ENCODE peak calls at places on chromosomes 2 and 18, in seven cellular contexts. H is breast epithelium, F is GM12864, K is pancreas, W is B cell, X is PC-3, B is body of pancreas. J is an unnamed sample.

GRCh38 chr2:105873281-105873680 is 128.6 kb downstream of the NCK2 start:
- DNase-seq in H (no peak), F (no peak), K (no peak), W (no peak), X (no peak), B (no peak), J (no peak)

GRCh38 chr2:100822587-100823248 is 2.8 kb downstream of the NPAS2 start:
- DNase-seq in H (no peak), F (no peak), K (no peak), W (no peak), X (peak), B (peak), J (no peak)

GRCh38 chr18:526681-527080 is 26.2 kb upstream of the COLEC12 start:
- DNase-seq in H (no peak), F (no peak), K (no peak), W (no peak), X (no peak), B (no peak), J (no peak)

GRCh38 chr18:51006061-51006818 is 23.8 kb upstream of the SMAD4 start:
- DNase-seq in H (no peak), F (no peak), K (no peak), W (no peak), X (peak), B (no peak), J (no peak)

GRCh38 chr18:24118750-24119577 is 19.9 kb upstream of the CABYR start:
- DNase-seq in H (peak), F (peak), K (peak), W (peak), X (peak), B (peak), J (peak)

GRCh38 chr18:35747894-35748472 is 166.4 kb downstream of the GALNT1 start:
- DNase-seq in H (no peak), F (no peak), K (no peak), W (no peak), X (no peak), B (no peak), J (no peak)

GRCh38 chr2:191296083-191297006 is 51.1 kb downstream of the MYO1B start:
- DNase-seq in H (no peak), F (no peak), K (no peak), W (no peak), X (no peak), B (no peak), J (no peak)

GRCh38 chr2:224357098-224357901 is 44.6 kb downstream of the FAM124B start:
- DNase-seq in H (no peak), F (peak), K (no peak), W (peak), X (peak), B (peak), J (peak)

GRCh38 chr2:235951980-235952379 is 216.2 kb downstream of the GBX2 start:
- DNase-seq in H (no peak), F (no peak), K (no peak), W (no peak), X (peak), B (no peak), J (no peak)

GRCh38 chr2:142165790-142166189 is 35.0 kb upstream of the LRP1B start:
- DNase-seq in H (no peak), F (peak), K (no peak), W (no peak), X (peak), B (peak), J (peak)

GRCh38 chr2:133993160-133993559 is 260.7 kb upstream of the MGAT5 start:
- DNase-seq in H (no peak), F (no peak), K (no peak), W (no peak), X (no peak), B (no peak), J (no peak)

DNA sequence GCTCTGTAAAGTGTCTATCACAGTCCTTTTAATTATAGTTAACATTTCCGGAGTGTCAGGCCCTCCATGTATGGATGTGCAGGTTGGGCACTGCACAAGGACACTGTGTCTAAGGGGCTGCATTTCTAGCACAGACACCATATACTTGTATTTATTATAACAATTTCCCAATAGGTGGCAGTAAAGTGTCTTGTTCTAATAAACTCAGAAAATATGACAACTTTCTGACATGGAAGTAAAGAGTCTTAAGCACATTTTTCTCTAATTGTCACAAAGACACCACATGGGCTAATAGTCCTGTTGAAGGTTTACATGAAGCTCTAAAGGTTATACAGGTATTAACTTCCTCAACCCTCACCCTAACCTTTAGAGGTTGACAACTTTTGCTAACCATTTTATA is 156.6 kb downstream of the DYSF start:
- DNase-seq in H (no peak), F (no peak), K (no peak), W (no peak), X (peak), B (peak), J (no peak)
- TF ChIP-seq CTCF in H (peak), F (no peak), K (peak), W (no peak), X (peak), B (no peak), J (no peak)

GRCh38 chr2:46208766-46209165 is 88.4 kb upstream of the EPAS1 start:
- DNase-seq in H (no peak), F (no peak), K (no peak), W (no peak), X (no peak), B (no peak), J (no peak)
- TF ChIP-seq CTCF in H (no peak), F (no peak), K (no peak), W (no peak), X (no peak), B (no peak), J (no peak)

DNA sequence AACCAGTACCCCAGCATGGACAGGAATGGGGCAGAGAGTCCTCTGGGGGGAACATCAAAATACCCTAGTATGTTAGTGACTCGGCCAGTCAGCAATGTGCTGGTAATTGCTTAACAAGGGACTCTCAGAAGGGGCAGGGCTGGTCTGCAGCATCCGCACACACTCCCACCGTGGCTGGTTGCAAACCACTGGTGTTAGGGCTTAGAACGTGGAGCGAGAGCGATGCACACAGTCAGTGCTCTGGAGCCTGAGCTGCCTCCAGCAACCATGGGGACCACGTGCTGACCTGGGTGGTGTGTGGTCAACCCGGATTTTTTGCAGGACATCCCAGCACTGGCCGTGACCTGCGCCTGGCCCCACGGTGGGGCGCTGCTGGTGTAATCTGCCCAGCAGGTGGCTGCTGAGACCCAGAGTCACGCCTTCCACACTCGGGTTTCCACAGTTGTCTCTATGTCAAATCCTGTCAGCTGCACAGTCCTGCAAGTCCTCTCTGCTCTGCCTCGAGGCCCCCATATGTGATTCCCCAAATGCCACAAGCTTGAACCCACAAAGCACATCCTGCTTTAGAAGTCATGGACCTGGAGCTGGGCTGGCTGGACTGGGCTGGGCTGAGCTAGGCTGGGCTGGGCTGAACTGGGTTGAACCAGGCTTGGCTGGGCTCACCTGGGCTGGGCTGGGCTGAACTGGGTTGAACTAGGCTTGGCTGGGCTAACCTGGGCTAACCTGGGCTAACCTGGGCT is 50.6 kb upstream of the GPC1 start:
- DNase-seq in H (no peak), F (no peak), K (peak), W (no peak), X (no peak), B (no peak), J (no peak)
- TF ChIP-seq CTCF in H (no peak), F (no peak), K (no peak), W (no peak), X (no peak), B (no peak), J (no peak)

DNA sequence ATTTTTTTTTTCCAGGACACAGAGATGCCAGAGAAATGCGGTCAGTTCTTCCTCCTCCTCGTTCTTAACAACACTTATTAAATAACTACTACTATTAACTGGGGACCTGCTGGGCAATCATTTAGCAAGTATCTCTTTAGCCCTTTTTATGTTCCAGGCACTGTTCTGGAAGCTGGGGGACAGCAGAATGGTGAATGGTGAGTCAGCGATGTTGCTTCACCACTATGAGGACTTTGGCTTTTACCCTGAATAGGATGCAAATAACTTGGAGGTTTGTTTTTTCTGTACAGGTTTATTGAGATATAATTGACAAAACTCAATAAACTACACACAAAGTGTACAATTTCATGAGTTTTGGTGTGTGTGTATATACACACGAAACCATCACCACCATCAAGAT is 179.9 kb upstream of the MSH6 start:
- DNase-seq in H (no peak), F (no peak), K (no peak), W (no peak), X (peak), B (no peak), J (no peak)
- TF ChIP-seq CTCF in H (no peak), F (no peak), K (no peak), W (no peak), X (no peak), B (no peak), J (no peak)

GRCh38 chr2:1743396-1744150 is 742 bp downstream of the PXDN start:
- DNase-seq in H (peak), F (no peak), K (no peak), W (peak), X (peak), B (no peak), J (peak)

GRCh38 chr2:1744151-1744445 is 217 bp downstream of the PXDN start:
- DNase-seq in H (peak), F (no peak), K (peak), W (peak), X (no peak), B (no peak), J (peak)

GRCh38 chr2:1741851-1742250 is 2.5 kb downstream of the PXDN start:
- DNase-seq in H (no peak), F (no peak), K (no peak), W (no peak), X (no peak), B (no peak), J (no peak)

GRCh38 chr2:1742300-1742679 is 2.0 kb downstream of the PXDN start:
- DNase-seq in H (no peak), F (no peak), K (no peak), W (peak), X (no peak), B (no peak), J (no peak)

DNA sequence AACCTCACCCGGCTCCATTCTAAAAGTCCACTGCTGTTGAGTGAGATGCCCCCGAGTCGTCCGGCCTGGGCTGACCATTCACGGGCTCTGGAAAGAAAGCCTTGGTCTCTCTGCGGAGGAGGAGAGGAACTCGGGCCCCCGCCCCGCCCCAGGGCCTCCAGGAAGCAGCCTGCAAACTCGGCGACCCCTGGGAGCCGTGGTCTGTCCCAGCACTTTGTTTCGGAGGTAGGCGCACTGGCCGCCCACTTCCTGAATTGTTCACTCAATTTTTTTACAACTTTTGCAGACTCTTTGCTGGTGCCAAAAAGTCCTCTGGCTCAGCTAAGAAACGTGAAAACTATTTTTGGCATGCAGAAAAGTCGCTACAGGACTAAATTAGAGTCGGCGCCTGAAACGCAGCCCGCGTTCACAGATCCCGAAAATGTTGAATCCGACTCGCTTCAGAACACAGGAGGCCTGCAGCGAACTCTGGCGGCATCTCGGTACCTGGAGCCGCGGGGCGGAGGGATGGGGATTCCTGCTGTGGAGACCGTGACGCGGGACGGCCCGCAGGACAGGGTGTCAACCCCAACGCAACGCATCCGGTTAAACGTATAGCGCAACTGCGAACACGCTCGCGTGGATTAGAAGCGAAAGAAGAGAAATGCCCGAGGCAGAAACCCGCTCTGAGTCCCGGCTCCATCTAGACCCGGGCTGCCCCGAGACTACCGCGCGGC is 1.5 kb downstream of the PXDN start:
- DNase-seq in H (peak), F (no peak), K (no peak), W (peak), X (peak), B (peak), J (peak)
- TF ChIP-seq CTCF in H (peak), F (no peak), K (no peak), W (no peak), X (peak), B (no peak), J (no peak)

GRCh38 chr2:122635649-122636496 is 880.4 kb downstream of the TSN start:
- DNase-seq in H (no peak), F (no peak), K (no peak), W (no peak), X (peak), B (no peak), J (no peak)

GRCh38 chr2:122643725-122644329 is 888.4 kb downstream of the TSN start:
- DNase-seq in H (no peak), F (no peak), K (no peak), W (no peak), X (peak), B (peak), J (no peak)

GRCh38 chr2:122639721-122640120 is 884.3 kb downstream of the TSN start:
- DNase-seq in H (no peak), F (no peak), K (no peak), W (no peak), X (peak), B (no peak), J (no peak)

GRCh38 chr2:122634920-122635319 is 879.5 kb downstream of the TSN start:
- DNase-seq in H (no peak), F (no peak), K (no peak), W (no peak), X (no peak), B (no peak), J (no peak)

GRCh38 chr2:122639176-122639575 is 883.7 kb downstream of the TSN start:
- DNase-seq in H (no peak), F (no peak), K (no peak), W (no peak), X (no peak), B (no peak), J (no peak)
- TF ChIP-seq CTCF in H (no peak), F (no peak), K (no peak), W (no peak), X (no peak), B (no peak), J (no peak)

GRCh38 chr2:239400000-239400831 is 604 bp downstream of the HDAC4 start:
- DNase-seq in H (peak), F (no peak), K (peak), W (peak), X (peak), B (no peak), J (peak)

GRCh38 chr2:239399404-239399999 is 1.3 kb downstream of the HDAC4 start:
- DNase-seq in H (peak), F (no peak), K (peak), W (peak), X (peak), B (peak), J (no peak)

GRCh38 chr2:239402666-239403065 is 1.8 kb upstream of the HDAC4 start:
- DNase-seq in H (no peak), F (no peak), K (peak), W (no peak), X (no peak), B (no peak), J (no peak)

GRCh38 chr2:239400907-239401449 is at the start of gene HDAC4:
- DNase-seq in H (peak), F (peak), K (peak), W (peak), X (peak), B (peak), J (peak)

GRCh38 chr2:239401450-239402227 is 819 bp upstream of the HDAC4 start:
- DNase-seq in H (peak), F (peak), K (peak), W (peak), X (peak), B (peak), J (peak)
- TF ChIP-seq CTCF in H (no peak), F (peak), K (no peak), W (no peak), X (no peak), B (no peak), J (no peak)

DNA sequence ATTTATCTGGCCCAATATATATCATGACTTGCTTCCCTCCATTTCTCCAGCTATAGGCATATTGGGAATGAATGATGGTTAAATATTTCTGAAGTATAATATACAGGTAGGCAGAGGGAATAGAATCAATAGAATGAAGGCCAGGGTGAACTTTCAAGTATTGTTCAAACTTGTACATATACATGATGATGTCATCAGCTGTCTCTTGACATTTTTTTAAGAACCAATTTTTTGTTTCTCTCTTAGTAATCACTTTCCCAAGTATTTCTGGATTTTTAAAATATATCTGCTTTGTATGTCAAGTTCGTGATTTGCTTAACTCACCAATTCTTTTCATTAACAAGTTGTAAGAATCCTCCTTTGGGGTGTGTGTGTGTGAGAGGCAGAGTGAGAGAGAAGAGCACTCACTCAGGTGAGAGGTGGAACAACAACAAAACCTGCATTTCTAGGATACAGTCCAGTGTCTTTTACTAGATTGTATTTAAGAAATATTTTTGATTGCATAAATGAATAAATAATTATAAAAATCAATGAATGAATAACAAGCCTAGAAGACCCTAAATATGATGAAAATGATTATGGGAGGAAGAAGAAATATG is 1239.1 kb downstream of the LRP1B start:
- DNase-seq in H (no peak), F (no peak), K (no peak), W (no peak), X (peak), B (no peak), J (no peak)
- TF ChIP-seq CTCF in H (no peak), F (peak), K (no peak), W (no peak), X (peak), B (no peak), J (peak)

J was measured in endothelial cell.